ENCODE peak calls at places on chromosomes 12 and 14, in four cellular contexts. S, P, R and C are unnamed samples.

GRCh38 chr14:29339491-29339890 is 572.9 kb downstream of the FOXG1 start:
- DNase-seq in R (no peak), P (no peak), S (peak; percentile 32), C (no peak)

GRCh38 chr12:112112423-112113132 is 4.0 kb upstream of the NAA25 start:
- DNase-seq in R (no peak), S (no peak), P (no peak), C (no peak)

GRCh38 chr12:128968668-128969067 is 115.4 kb downstream of the GLT1D1 start:
- DNase-seq in S (no peak), P (no peak), R (no peak), C (no peak)

GRCh38 chr12:1919284-1919683 is 832 bp upstream of the CACNA2D4 start:
- DNase-seq in P (no peak), S (no peak), R (no peak), C (peak; percentile 91)

GRCh38 chr12:115599251-115599811 is 678.2 kb downstream of the MED13L start:
- DNase-seq in P (no peak), R (no peak), S (peak; percentile 62), C (no peak)

GRCh38 chr12:95674631-95675030 is 115.9 kb downstream of the NTN4 start:
- DNase-seq in S (no peak), R (peak; percentile 43), P (no peak), C (peak; percentile 97)

GRCh38 chr12:28558232-28558631 is 368.0 kb downstream of the CCDC91 start:
- DNase-seq in S (no peak), P (no peak), R (no peak), C (no peak)

GRCh38 chr12:40792792-40793386 is 100.7 kb downstream of the CNTN1 start:
- DNase-seq in R (no peak), P (no peak), S (no peak), C (no peak)

GRCh38 chr12:42859612-42860011 is 270.1 kb upstream of the PRICKLE1 start:
- DNase-seq in R (no peak), S (peak; percentile 51), P (no peak), C (peak; percentile 43)

GRCh38 chr12:12016284-12017100 is 54.2 kb upstream of the BCL2L14 start:
- DNase-seq in R (no peak), S (peak; percentile 18), P (no peak), C (no peak)

GRCh38 chr12:102722147-102722546 is 194.9 kb downstream of the PAH start:
- DNase-seq in P (no peak), S (no peak), R (no peak), C (no peak)

GRCh38 chr14:104394606-104394910 is 185.0 kb upstream of the C14orf180 start:
- DNase-seq in P (no peak), R (no peak), S (no peak), C (no peak)

GRCh38 chr14:93954516-93954830 is 21.9 kb downstream of the ASB2 start:
- DNase-seq in S (no peak), P (no peak), R (no peak), C (no peak)

GRCh38 chr14:99727096-99727870 is 43.2 kb downstream of the CYP46A1 start:
- DNase-seq in S (no peak), R (no peak), P (no peak), C (no peak)

GRCh38 chr14:104123879-104124278 is 14.5 kb upstream of the KIF26A start:
- DNase-seq in S (no peak), R (no peak), P (no peak), C (no peak)

GRCh38 chr12:55972906-55973597 is 826 bp upstream of the RAB5B start:
- DNase-seq in P (no peak), R (no peak), S (peak; percentile 60), C (no peak)

GRCh38 chr12:34108405-34108803 is 86.1 kb downstream of the ALG10 start:
- DNase-seq in P (no peak), R (no peak), S (no peak), C (no peak)

GRCh38 chr14:76985021-76985420 is 43.5 kb downstream of the IRF2BPL start:
- DNase-seq in R (no peak), P (no peak), S (no peak), C (no peak)

GRCh38 chr14:34203271-34203722 is 252.4 kb upstream of the EGLN3 start:
- DNase-seq in P (no peak), R (no peak), S (peak; percentile 55), C (no peak)

GRCh38 chr12:26109343-26109841 is 15.4 kb downstream of the BHLHE41 start:
- DNase-seq in S (no peak), R (no peak), P (no peak), C (no peak)

GRCh38 chr12:39878753-39879152 is 227.1 kb downstream of the SLC2A13 start:
- DNase-seq in S (no peak), P (no peak), R (no peak), C (no peak)

GRCh38 chr14:33287204-33287603 is 348.5 kb downstream of the NPAS3 start:
- DNase-seq in R (no peak), P (no peak), S (peak; percentile 44), C (peak; percentile 30)

GRCh38 chr14:68794856-68795601 is 2.2 kb upstream of the ZFP36L1 start:
- DNase-seq in R (no peak), S (peak; percentile 94), P (peak; percentile 26), C (peak; percentile 49)

GRCh38 chr12:130686511-130686981 is 29.6 kb downstream of the RIMBP2 start:
- DNase-seq in S (no peak), P (no peak), R (no peak), C (no peak)